ENCODE peak calls at places on chromosomes 5 and 9, in five cellular contexts. K is tibial nerve, P is adrenal gland, B is breast epithelium, R is A549. O is an unnamed sample.

GRCh38 chr5:126483156-126483555 is 59.9 kb downstream of the GRAMD2B start:
- DNase-seq in R (no peak), P (no peak), K (no peak), B (no peak), O (no peak)

GRCh38 chr5:749101-749670 is 35.3 kb downstream of the ZDHHC11B start:
- DNase-seq in B (no peak), K (no peak), R (no peak), P (peak; percentile 41), O (peak; percentile 1)

GRCh38 chr5:21236104-21236503 is 1248.1 kb upstream of the CDH18 start:
- DNase-seq in P (no peak), K (no peak), B (no peak), R (no peak), O (no peak)

GRCh38 chr9:17658237-17658636 is 79.4 kb downstream of the SH3GL2 start:
- DNase-seq in P (no peak), K (no peak), B (no peak), R (no peak), O (no peak)

GRCh38 chr9:25861416-25861815 is 183.2 kb upstream of the TUSC1 start:
- DNase-seq in B (no peak), K (no peak), R (no peak), P (no peak), O (no peak)

GRCh38 chr5:160186480-160186879 is 42.8 kb upstream of the FABP6 start:
- DNase-seq in P (no peak), K (no peak), B (no peak), R (no peak), O (no peak)

GRCh38 chr9:110828148-110828730 is 159.6 kb downstream of the MUSK start:
- DNase-seq in R (no peak), K (peak; percentile 33), B (no peak), P (no peak), O (peak; percentile 31)

GRCh38 chr5:9619331-9620092 is 10.6 kb downstream of the TAS2R1 start:
- DNase-seq in R (no peak), K (no peak), P (no peak), B (no peak), O (no peak)

GRCh38 chr5:78566747-78567449 is 81.7 kb downstream of the LHFPL2 start:
- DNase-seq in P (no peak), K (no peak), R (no peak), B (no peak), O (no peak)

GRCh38 chr5:142222235-142222880 is 102.5 kb downstream of the SPRY4 start:
- DNase-seq in P (no peak), B (no peak), K (no peak), R (no peak), O (no peak)

GRCh38 chr5:38165435-38165834 is 92.9 kb upstream of the EGFLAM start:
- DNase-seq in R (no peak), K (no peak), B (no peak), P (no peak), O (no peak)

GRCh38 chr9:112789493-112789892 is 38.9 kb downstream of the SNX30 start:
- DNase-seq in K (no peak), R (no peak), P (no peak), B (no peak), O (no peak)

GRCh38 chr9:12862596-12862995 is 87.8 kb downstream of the LURAP1L start:
- DNase-seq in K (no peak), R (no peak), B (no peak), P (no peak), O (no peak)

GRCh38 chr9:97237951-97238851 is 69.3 kb upstream of the CCDC180 start:
- DNase-seq in R (peak; percentile 88), P (peak; percentile 91), B (peak; percentile 73), K (peak; percentile 61), O (peak; percentile 84)

GRCh38 chr5:96432245-96433065 is 593 bp downstream of the PCSK1 start:
- DNase-seq in B (no peak), R (no peak), K (no peak), P (peak; percentile 57), O (no peak)

GRCh38 chr5:81825237-81825636 is 74.3 kb upstream of the SSBP2 start:
- DNase-seq in P (peak; percentile 79), R (peak; percentile 19), K (peak; percentile 28), B (peak; percentile 59), O (peak; percentile 27)

GRCh38 chr5:137221914-137222313 is 277.2 kb downstream of the SPOCK1 start:
- DNase-seq in P (no peak), R (no peak), K (no peak), B (no peak), O (no peak)

GRCh38 chr9:105881654-105882349 is 187.5 kb downstream of the TMEM38B start:
- DNase-seq in P (peak; percentile 85), R (peak; percentile 71), K (peak; percentile 53), B (peak; percentile 57), O (peak; percentile 29)

GRCh38 chr9:6133346-6134063 is 82.1 kb upstream of the IL33 start:
- DNase-seq in K (no peak), R (no peak), P (no peak), B (no peak), O (no peak)

GRCh38 chr5:39238366-39239105 is 19.2 kb upstream of the FYB1 start:
- DNase-seq in P (no peak), B (no peak), K (no peak), R (no peak), O (no peak)

GRCh38 chr5:103295871-103296270 is 37.3 kb downstream of the MACIR start:
- DNase-seq in P (no peak), K (no peak), B (no peak), R (no peak), O (no peak)

GRCh38 chr5:10249948-10250803 is at the start of gene CCT5:
- DNase-seq in P (peak; percentile 98), B (peak; percentile 90), K (peak; percentile 79), R (peak; percentile 99), O (peak; percentile 93)

GRCh38 chr9:11269036-11269435 is 656.2 kb upstream of the PTPRD start:
- DNase-seq in K (no peak), B (no peak), R (no peak), P (no peak), O (no peak)

GRCh38 chr5:134141346-134142050 is 27.0 kb downstream of the TCF7 start:
- DNase-seq in B (peak; percentile 39), R (no peak), K (no peak), P (peak; percentile 49), O (no peak)

GRCh38 chr5:14665110-14665822 is 748 bp downstream of the OTULIN start:
- DNase-seq in B (no peak), P (peak; percentile 65), R (peak; percentile 29), K (no peak), O (peak; percentile 30)

GRCh38 chr9:133631111-133631510 is 5.1 kb upstream of the DBH start:
- DNase-seq in P (no peak), R (no peak), K (no peak), B (no peak), O (no peak)

GRCh38 chr9:119052339-119053030 is 316.8 kb downstream of the BRINP1 start:
- DNase-seq in B (no peak), K (no peak), P (no peak), R (no peak), O (no peak)

GRCh38 chr5:31556461-31556860 is 24.4 kb downstream of the C5orf22 start:
- DNase-seq in P (no peak), K (no peak), R (no peak), B (no peak), O (no peak)

GRCh38 chr9:93129286-93129685 is 4.8 kb downstream of the NINJ1 start:
- DNase-seq in P (peak; percentile 82), R (no peak), K (no peak), B (no peak), O (peak; percentile 42)

GRCh38 chr9:93127395-93127911 is 6.6 kb downstream of the NINJ1 start:
- DNase-seq in K (peak; percentile 9), R (no peak), B (peak; percentile 48), P (no peak), O (no peak)

GRCh38 chr9:93126825-93127368 is 7.2 kb downstream of the NINJ1 start:
- DNase-seq in R (no peak), B (peak; percentile 49), K (peak; percentile 15), P (peak; percentile 86), O (peak; percentile 56)

GRCh38 chr9:93128715-93129224 is 5.3 kb downstream of the NINJ1 start:
- DNase-seq in K (no peak), R (no peak), B (no peak), P (no peak), O (no peak)

GRCh38 chr9:93128011-93128714 is 5.9 kb downstream of the NINJ1 start:
- DNase-seq in B (peak; percentile 33), P (no peak), R (no peak), K (no peak), O (no peak)
- H3K27ac ChIP-seq in B (peak overlapping the region; percentile 91), P (peak overlapping the region; percentile 97), R (peak overlapping the region; percentile 13), K (peak overlapping the region; percentile 76), O (no peak overlapping the region)

GRCh38 chr9:72306771-72307170 is 58.2 kb downstream of the ZFAND5 start:
- DNase-seq in P (no peak), B (no peak), R (no peak), K (no peak), O (no peak)
- H3K4me1 ChIP-seq in P (no peaks in the 10 kb centered on the region), B (no peaks in the 10 kb centered on the region), R (peaks cover 31% of the 10 kb centered on the region), K (peaks cover 10% of the 10 kb centered on the region), O (peaks cover 3% of the 10 kb centered on the region)

DNA sequence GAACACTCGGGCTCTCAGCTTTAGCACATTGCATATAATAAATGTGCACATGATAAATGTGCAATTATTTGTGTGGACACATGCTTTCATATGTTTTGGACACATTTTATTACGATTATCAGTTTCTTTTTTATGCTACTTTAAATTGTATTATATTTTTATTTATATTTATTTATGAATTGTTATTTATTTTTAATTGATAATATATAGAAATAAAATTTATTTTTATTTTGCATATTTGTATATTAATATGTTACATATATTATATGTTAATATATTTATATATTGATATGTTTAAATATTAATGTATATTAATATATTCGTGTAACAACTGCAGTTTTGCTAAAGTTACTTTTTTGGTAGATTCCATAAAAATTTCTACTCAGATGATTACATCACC is 454.8 kb upstream of the CDH10 start:
- DNase-seq in K (no peak), B (no peak), P (no peak), R (no peak), O (no peak)
- TF ChIP-seq POLR2A in K (no peak), B (no peak), P (no peak), R (no peak), O (no peak)

DNA sequence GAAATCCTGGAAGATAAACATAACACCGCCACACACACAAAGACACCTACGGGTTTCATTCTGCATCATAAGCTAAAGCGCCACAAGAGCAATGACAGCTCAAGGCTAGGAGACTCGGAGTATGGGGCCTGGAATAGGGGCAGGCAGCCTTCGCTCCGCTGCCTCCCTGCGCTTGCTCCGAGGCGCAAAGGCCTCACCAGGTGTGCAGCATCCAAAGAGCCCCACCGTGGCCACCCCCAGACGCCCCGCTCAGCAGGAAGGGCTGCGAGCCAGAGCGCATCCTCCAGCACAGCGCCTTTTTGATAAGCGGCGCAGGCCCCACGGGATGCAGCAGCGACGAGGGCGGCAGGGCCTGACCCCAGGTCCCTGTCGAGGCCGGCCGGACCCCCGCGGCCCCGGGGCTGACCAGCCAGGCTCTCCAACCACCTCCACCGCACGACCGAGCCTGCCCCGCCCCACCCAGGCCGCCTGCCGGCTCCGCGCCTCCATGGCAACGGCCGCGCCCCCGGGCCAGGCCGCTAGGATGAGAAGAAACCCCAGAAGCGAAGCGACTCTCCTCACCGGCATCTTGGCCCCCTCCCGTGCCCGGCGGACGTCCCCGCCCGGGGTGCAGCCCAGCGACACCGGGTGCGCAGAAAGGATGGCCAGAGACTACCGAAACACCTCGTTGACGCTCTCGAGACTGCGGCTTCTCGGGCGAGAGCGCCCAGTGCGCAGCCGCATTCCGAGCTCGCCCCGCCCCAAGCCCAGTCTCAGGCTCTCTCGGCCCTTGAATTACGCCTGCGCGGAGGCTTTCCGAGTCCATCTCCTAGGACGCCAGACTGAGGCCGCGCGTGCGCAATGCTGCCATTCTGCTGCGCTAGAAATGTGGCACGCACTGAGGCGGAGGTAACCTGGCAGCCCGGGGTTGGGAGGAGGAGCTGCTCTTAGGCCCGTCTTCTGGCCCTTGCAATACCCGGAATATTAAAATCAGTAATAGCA is at the start of gene KIF3A:
- DNase-seq in K (peak; percentile 78), B (peak; percentile 89), R (peak; percentile 97), P (peak; percentile 98), O (peak; percentile 94)
- H3K27ac ChIP-seq in K (peak within 1 kb of the TSS; percentile 76), B (peak within 1 kb of the TSS; percentile 81), R (peak within 1 kb of the TSS; percentile 89), P (peak within 1 kb of the TSS; percentile 87), O (no peak within 1 kb of the TSS)

O was measured in ovary.